ENCODE peak calls at places on chromosomes 1 and 21, in eight cellular contexts. T, I, A, L, E, U, W and S are unnamed samples.

GRCh38 chr1:58392083-58392482 is 154.4 kb downstream of the OMA1 start:
- DNase-seq in T (no peak), I (no peak), A (no peak), L (no peak), E (no peak), U (no peak), W (no peak), S (no peak)

GRCh38 chr21:37654596-37654995 is 261.7 kb downstream of the KCNJ6 start:
- DNase-seq in T (no peak), I (no peak), A (no peak), L (no peak), E (no peak), U (no peak), W (no peak), S (no peak)

GRCh38 chr1:227174136-227174535 is 144.2 kb downstream of the CDC42BPA start:
- DNase-seq in T (peak; percentile 35), I (no peak), A (peak; percentile 17), L (no peak), E (no peak), U (peak; percentile 23), W (no peak), S (no peak)

GRCh38 chr21:42379425-42380215 is 13.3 kb upstream of the TFF1 start:
- DNase-seq in T (no peak), I (no peak), A (no peak), L (no peak), E (no peak), U (no peak), W (no peak), S (no peak)

GRCh38 chr1:206012086-206012859 is 9.1 kb upstream of the RAB7B start:
- DNase-seq in T (no peak), I (peak; percentile 29), A (no peak), L (no peak), E (no peak), U (no peak), W (no peak), S (peak; percentile 88)

GRCh38 chr1:103069201-103069600 is 39.1 kb downstream of the COL11A1 start:
- DNase-seq in T (no peak), I (no peak), A (no peak), L (no peak), E (no peak), U (no peak), W (no peak), S (no peak)

GRCh38 chr1:240597153-240597745 is 14.7 kb downstream of the GREM2 start:
- DNase-seq in T (no peak), I (no peak), A (no peak), L (no peak), E (no peak), U (peak; percentile 22), W (peak; percentile 18), S (no peak)

GRCh38 chr1:21089299-21089698 is 87.4 kb downstream of the EIF4G3 start:
- DNase-seq in T (no peak), I (no peak), A (no peak), L (no peak), E (no peak), U (no peak), W (no peak), S (no peak)

GRCh38 chr1:242568666-242569065 is 44.2 kb upstream of the PLD5 start:
- DNase-seq in T (no peak), I (no peak), A (no peak), L (no peak), E (no peak), U (no peak), W (no peak), S (no peak)

GRCh38 chr1:205449750-205450443 is 5.9 kb downstream of the BLACAT1 start:
- DNase-seq in T (no peak), I (peak; percentile 87), A (peak; percentile 9), L (peak; percentile 23), E (no peak), U (peak; percentile 54), W (peak; percentile 75), S (no peak)

GRCh38 chr1:160085686-160086089 is 4.3 kb downstream of the KCNJ9 start:
- DNase-seq in T (no peak), I (peak; percentile 95), A (peak; percentile 73), L (peak; percentile 44), E (peak; percentile 32), U (peak; percentile 64), W (peak; percentile 92), S (peak; percentile 58)

GRCh38 chr1:83547903-83548302 is 451.0 kb downstream of the TTLL7 start:
- DNase-seq in T (no peak), I (no peak), A (peak; percentile 94), L (no peak), E (no peak), U (peak; percentile 92), W (no peak), S (no peak)

GRCh38 chr1:92277105-92277504 is 21.7 kb downstream of the GLMN start:
- DNase-seq in T (no peak), I (no peak), A (peak; percentile 77), L (no peak), E (peak; percentile 45), U (peak; percentile 80), W (no peak), S (no peak)

GRCh38 chr1:5966543-5967205 is 25.6 kb downstream of the NPHP4 start:
- DNase-seq in T (no peak), I (no peak), A (no peak), L (no peak), E (no peak), U (no peak), W (no peak), S (peak; percentile 38)

GRCh38 chr1:5962265-5963105 is 29.7 kb downstream of the NPHP4 start:
- DNase-seq in T (no peak), I (no peak), A (no peak), L (no peak), E (no peak), U (no peak), W (no peak), S (no peak)

GRCh38 chr1:5968161-5968736 is 24.0 kb downstream of the NPHP4 start:
- DNase-seq in T (no peak), I (no peak), A (no peak), L (no peak), E (no peak), U (peak; percentile 41), W (no peak), S (peak; percentile 38)

GRCh38 chr1:5967351-5968160 is 24.7 kb downstream of the NPHP4 start:
- DNase-seq in T (no peak), I (no peak), A (no peak), L (no peak), E (no peak), U (no peak), W (no peak), S (peak; percentile 40)

DNA sequence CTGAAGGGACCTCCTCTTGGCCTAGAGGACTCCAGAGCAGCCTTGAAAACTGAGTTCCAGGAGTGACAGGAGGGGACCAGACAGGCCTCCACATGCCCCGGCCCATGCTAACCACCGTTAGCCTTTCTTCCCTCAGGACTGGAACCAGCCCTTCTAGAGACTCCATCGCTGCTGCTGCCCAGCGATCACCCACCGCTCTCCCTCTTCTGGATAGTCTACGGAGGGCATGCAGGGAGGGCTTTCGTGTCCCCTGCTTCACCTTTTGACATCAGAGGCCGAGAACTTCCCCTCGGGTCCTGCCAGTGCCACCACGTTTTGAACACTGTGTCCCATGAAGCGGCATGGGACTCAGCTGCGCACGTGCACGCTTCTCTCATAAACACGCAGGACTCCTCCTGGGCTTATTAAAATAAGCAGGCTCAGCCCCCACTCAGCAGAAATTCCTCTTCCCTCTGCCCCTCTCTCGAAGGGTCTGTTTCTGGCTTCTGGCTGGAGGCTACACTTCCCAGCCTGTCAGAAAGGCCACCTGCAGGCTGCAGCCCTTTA is 26.6 kb downstream of the NPHP4 start:
- DNase-seq in T (no peak), I (no peak), A (no peak), L (no peak), E (no peak), U (no peak), W (no peak), S (peak; percentile 22)
- TF ChIP-seq CTCF in T (no peak), I (no peak), A (no peak), L (no peak), E (no peak), U (no peak), W (no peak), S (no peak)

DNA sequence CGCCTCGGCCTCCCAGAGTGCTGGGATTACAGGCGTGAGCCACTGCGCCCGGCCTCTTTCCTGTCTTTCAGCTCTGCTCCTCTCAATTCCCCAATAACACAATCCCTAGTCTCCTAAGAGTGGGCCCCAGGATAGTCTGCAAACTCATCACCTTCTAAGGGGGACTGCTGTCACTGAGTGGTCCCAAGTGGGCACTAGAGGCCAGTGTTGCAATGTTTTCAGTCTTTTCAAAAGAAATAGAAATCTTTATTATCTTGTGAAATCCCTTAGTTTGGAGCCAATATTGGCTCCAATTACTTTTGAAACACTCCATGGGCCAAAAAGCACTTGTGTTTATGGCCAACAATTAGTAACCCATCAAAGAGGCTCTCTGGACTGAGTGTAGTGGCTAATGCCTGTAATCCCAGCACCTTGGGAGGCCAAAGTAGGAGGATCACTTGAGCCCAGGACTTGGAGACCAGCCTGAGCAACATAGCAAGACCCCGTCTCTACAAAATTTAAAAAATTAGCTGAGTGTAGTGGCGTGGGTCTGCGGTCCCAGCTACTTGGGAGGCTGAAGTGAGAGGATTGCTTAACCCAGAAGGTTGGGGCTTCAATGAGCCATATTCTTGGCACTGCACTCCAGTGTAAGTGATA is 28.6 kb upstream of the ZNF697 start:
- DNase-seq in T (no peak), I (no peak), A (peak; percentile 35), L (no peak), E (no peak), U (peak; percentile 56), W (no peak), S (no peak)
- TF ChIP-seq CTCF in T (no peak), I (no peak), A (peak; percentile 6), L (no peak), E (no peak), U (peak; percentile 22), W (peak; percentile 26), S (no peak)

GRCh38 chr1:90731382-90732050 is 14.4 kb upstream of the BARHL2 start:
- DNase-seq in T (no peak), I (no peak), A (no peak), L (no peak), E (no peak), U (no peak), W (peak; percentile 47), S (no peak)

GRCh38 chr1:90730247-90731022 is 13.3 kb upstream of the BARHL2 start:
- DNase-seq in T (no peak), I (peak; percentile 68), A (peak; percentile 19), L (no peak), E (no peak), U (no peak), W (peak; percentile 72), S (no peak)

GRCh38 chr1:90727917-90728655 is 11.0 kb upstream of the BARHL2 start:
- DNase-seq in T (no peak), I (no peak), A (no peak), L (no peak), E (no peak), U (no peak), W (peak; percentile 19), S (no peak)

GRCh38 chr1:90728656-90729257 is 11.7 kb upstream of the BARHL2 start:
- DNase-seq in T (no peak), I (no peak), A (no peak), L (no peak), E (no peak), U (no peak), W (no peak), S (no peak)

GRCh38 chr1:90729484-90730246 is 12.6 kb upstream of the BARHL2 start:
- DNase-seq in T (no peak), I (no peak), A (no peak), L (no peak), E (no peak), U (no peak), W (peak; percentile 94), S (no peak)
- TF ChIP-seq CTCF in T (no peak), I (no peak), A (peak; percentile 18), L (no peak), E (no peak), U (peak; percentile 6), W (peak; percentile 84), S (peak; percentile 73)

GRCh38 chr1:164999135-164999534 is 357.4 kb downstream of the LMX1A start:
- DNase-seq in T (no peak), I (no peak), A (no peak), L (no peak), E (no peak), U (no peak), W (no peak), S (no peak)
- TF ChIP-seq CTCF in T (no peak), I (no peak), A (no peak), L (no peak), E (no peak), U (no peak), W (no peak), S (no peak)